ENCODE peak calls at places on chromosomes 6 and 20, in six cellular contexts. A is GM13976, V is fibroblast of mammary gland, Z is RWPE1, W is stomach, B is psoas muscle. O is an unnamed sample.

GRCh38 chr6:135230702-135231468 is 49.8 kb downstream of the MYB start:
- DNase-seq in V (no peak), B (no peak), A (no peak), Z (no peak), W (no peak), O (no peak)

GRCh38 chr6:84137989-84138575 is 89.4 kb downstream of the CEP162 start:
- DNase-seq in A (no peak), W (no peak), B (no peak), V (no peak), Z (no peak), O (no peak)

GRCh38 chr20:38242848-38243449 is 17.6 kb downstream of the KIAA1755 start:
- DNase-seq in A (no peak), W (no peak), V (peak; percentile 41), B (no peak), Z (no peak), O (no peak)

GRCh38 chr20:22652685-22653568 is 68.6 kb upstream of the FOXA2 start:
- DNase-seq in W (no peak), Z (no peak), A (no peak), B (no peak), V (no peak), O (no peak)

GRCh38 chr20:1648101-1648500 is 9.5 kb downstream of the SIRPG start:
- DNase-seq in V (no peak), Z (no peak), B (no peak), A (no peak), W (no peak), O (no peak)

GRCh38 chr6:84777888-84778287 is 13.5 kb upstream of the TBX18 start:
- DNase-seq in V (peak; percentile 84), W (no peak), A (no peak), Z (no peak), B (no peak), O (no peak)

GRCh38 chr6:35078226-35078850 is 62.8 kb downstream of the TCP11 start:
- DNase-seq in A (no peak), B (no peak), W (no peak), V (no peak), Z (no peak), O (no peak)

GRCh38 chr6:25450469-25451198 is 171.5 kb downstream of the CARMIL1 start:
- DNase-seq in W (no peak), V (no peak), Z (no peak), A (no peak), B (no peak), O (no peak)

GRCh38 chr6:81759782-81760181 is 7.3 kb upstream of the TENT5A start:
- DNase-seq in Z (peak; percentile 68), V (peak; percentile 64), B (no peak), A (no peak), W (no peak), O (no peak)

GRCh38 chr6:118804091-118804490 is 89.9 kb upstream of the ASF1A start:
- DNase-seq in V (no peak), B (no peak), Z (no peak), A (no peak), W (no peak), O (no peak)

GRCh38 chr20:9397928-9398327 is 116.5 kb upstream of the LAMP5 start:
- DNase-seq in Z (no peak), B (no peak), A (peak; percentile 11), V (peak; percentile 27), W (no peak), O (peak; percentile 26)

GRCh38 chr20:56554869-56555268 is 21.8 kb downstream of the FAM209B start:
- DNase-seq in A (peak; percentile 57), B (no peak), W (no peak), Z (peak; percentile 99), V (peak; percentile 98), O (peak; percentile 47)

GRCh38 chr6:44003345-44004061 is 123.7 kb downstream of the MRPL14 start:
- DNase-seq in V (no peak), W (no peak), A (peak; percentile 74), Z (no peak), B (no peak), O (peak; percentile 68)

GRCh38 chr6:44004136-44004535 is 123.1 kb downstream of the MRPL14 start:
- DNase-seq in B (no peak), W (no peak), V (no peak), A (no peak), Z (no peak), O (no peak)

GRCh38 chr6:44001318-44001868 is 125.9 kb downstream of the MRPL14 start:
- DNase-seq in A (peak; percentile 76), Z (no peak), B (no peak), W (no peak), V (no peak), O (peak; percentile 81)

GRCh38 chr6:44002071-44002590 is 125.1 kb downstream of the MRPL14 start:
- DNase-seq in B (no peak), A (no peak), V (no peak), W (no peak), Z (no peak), O (no peak)

DNA sequence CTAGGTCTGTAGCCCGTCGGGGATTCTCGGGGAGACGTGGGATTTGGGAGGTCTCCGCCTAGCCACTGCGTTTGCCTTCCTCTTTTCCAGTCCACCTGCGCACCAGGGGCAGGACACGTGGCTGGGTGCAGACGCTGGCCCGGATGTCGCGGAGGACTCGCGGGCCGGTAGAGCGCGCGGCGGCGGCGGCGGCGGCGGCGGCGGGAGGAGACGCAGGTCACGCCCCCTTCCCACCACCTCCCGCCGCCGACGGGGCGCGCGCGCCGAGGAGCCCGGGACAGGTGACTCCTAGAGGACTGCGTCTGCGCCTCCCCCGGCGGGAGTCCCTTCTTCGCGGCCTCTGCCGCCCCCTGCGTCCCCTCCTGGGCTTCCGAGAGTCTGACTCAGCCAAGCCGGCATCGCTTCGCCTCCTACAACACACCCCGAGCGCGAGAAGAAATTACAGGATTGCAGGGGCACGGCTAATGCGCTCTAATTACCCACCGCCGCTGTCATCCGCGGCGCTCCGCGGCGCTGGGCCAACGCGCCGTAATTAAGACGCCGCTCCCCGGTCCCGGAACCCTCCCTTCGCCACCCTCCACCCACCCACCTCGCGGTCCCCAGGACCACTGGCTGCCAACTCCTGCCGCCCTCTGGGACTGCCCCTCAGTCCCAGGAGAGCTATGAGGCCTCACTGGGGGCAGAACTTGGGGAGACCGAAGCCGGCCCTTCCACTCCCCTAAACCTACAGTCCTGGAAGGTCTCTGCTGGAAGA is 124.5 kb downstream of the MRPL14 start:
- DNase-seq in V (peak; percentile 50), W (peak; percentile 63), A (peak; percentile 82), Z (peak; percentile 27), B (peak; percentile 70), O (peak; percentile 82)
- TF ChIP-seq CTCF in V (no peak), W (no peak), A (peak; percentile 22), Z (no peak), B (peak; percentile 7), O (peak; percentile 2)

GRCh38 chr6:16749516-16750485 is 11.5 kb downstream of the ATXN1 start:
- DNase-seq in V (no peak), Z (no peak), B (no peak), W (no peak), A (no peak), O (no peak)
- TF ChIP-seq CTCF in V (no peak), Z (no peak), B (no peak), W (no peak), A (no peak), O (no peak)

DNA sequence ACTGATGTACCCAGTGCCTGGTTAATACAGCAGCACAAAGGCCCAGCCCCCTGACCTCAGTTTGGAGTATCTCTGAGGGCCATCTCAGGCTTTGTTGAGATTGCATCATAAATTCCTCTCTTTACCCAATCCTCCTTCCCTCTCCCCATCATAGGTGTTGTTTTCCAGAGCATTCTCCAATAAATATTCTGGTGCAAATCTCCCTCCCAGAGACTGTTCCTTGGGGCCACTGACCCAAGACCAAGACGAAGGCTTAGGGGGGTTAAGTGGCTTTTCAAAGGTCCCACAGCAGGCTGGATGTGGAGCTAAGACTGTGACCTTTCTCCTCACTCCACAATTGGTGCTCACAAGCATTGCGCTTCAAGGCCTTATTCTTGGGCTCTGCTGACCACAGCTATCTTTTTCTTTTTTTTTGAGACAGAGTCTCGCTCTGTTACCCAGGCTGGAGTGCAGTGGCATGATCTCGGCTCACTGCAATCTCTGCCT is 72.4 kb upstream of the ZMYND8 start:
- DNase-seq in V (no peak), W (no peak), A (no peak), Z (no peak), B (no peak), O (no peak)
- TF ChIP-seq CTCF in V (no peak), W (no peak), A (no peak), Z (no peak), B (no peak), O (no peak)

DNA sequence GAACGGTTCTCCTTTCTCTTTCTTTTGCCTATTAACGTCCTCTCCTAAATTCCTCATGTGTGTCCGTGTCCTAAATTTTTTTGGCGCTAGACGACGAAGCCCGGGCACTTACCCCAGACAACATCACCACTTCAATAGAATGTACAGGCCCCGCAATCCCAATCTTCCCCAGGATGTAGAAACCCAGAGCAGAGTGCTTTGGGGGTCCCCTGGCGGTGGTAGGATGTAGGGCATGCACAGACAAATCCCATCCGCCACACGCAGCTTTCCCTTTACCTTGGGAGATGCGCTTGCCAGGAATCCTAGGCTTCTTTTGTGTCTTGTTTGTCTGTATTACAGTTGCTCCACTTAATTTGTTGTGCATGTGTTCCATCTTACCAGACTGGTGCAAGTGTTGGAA is 417.3 kb upstream of the ARID1B start:
- DNase-seq in W (no peak), Z (no peak), B (no peak), A (no peak), V (no peak), O (no peak)
- TF ChIP-seq CTCF in W (no peak), Z (no peak), B (no peak), A (no peak), V (no peak), O (no peak)